ENCODE peak calls at places on chromosomes 16 and 17, in five cellular contexts. One of them, this sample, is unnamed.

GRCh38 chr16:59108374-59108773 is 374.3 kb upstream of the GOT2 start:
- DNase-seq in CD4-positive, alpha-beta T cell: no peak
- DNase-seq in neural progenitor cell: no peak
- DNase-seq in A549: no peak
- DNase-seq in Peyer's patch: no peak
- DNase-seq in this sample: no peak

GRCh38 chr17:63848834-63849689 is 6.6 kb upstream of the SMARCD2 start:
- DNase-seq in CD4-positive, alpha-beta T cell: peak
- DNase-seq in neural progenitor cell: peak
- DNase-seq in A549: peak
- DNase-seq in Peyer's patch: peak
- DNase-seq in this sample: peak

GRCh38 chr16:19994771-19995170 is 78.9 kb downstream of the GPR139 start:
- DNase-seq in CD4-positive, alpha-beta T cell: no peak
- DNase-seq in neural progenitor cell: no peak
- DNase-seq in A549: no peak
- DNase-seq in Peyer's patch: no peak
- DNase-seq in this sample: no peak

GRCh38 chr17:62064791-62065563 is at the start of gene MED13:
- DNase-seq in CD4-positive, alpha-beta T cell: peak
- DNase-seq in neural progenitor cell: peak
- DNase-seq in A549: peak
- DNase-seq in Peyer's patch: peak
- DNase-seq in this sample: peak

GRCh38 chr17:41814195-41814594 is 1.4 kb downstream of the FKBP10 start:
- DNase-seq in CD4-positive, alpha-beta T cell: no peak
- DNase-seq in neural progenitor cell: no peak
- DNase-seq in A549: no peak
- DNase-seq in Peyer's patch: no peak
- DNase-seq in this sample: no peak

GRCh38 chr16:84093879-84094270 is 22.9 kb downstream of the MBTPS1 start:
- DNase-seq in CD4-positive, alpha-beta T cell: no peak
- DNase-seq in neural progenitor cell: no peak
- DNase-seq in A549: no peak
- DNase-seq in Peyer's patch: no peak
- DNase-seq in this sample: no peak

GRCh38 chr17:8022358-8023038 is 16.4 kb upstream of the ALOX15B start:
- DNase-seq in CD4-positive, alpha-beta T cell: no peak
- DNase-seq in neural progenitor cell: no peak
- DNase-seq in A549: no peak
- DNase-seq in Peyer's patch: no peak
- DNase-seq in this sample: no peak

GRCh38 chr17:55687037-55687436 is 35.6 kb downstream of the TMEM100 start:
- DNase-seq in CD4-positive, alpha-beta T cell: no peak
- DNase-seq in neural progenitor cell: no peak
- DNase-seq in A549: no peak
- DNase-seq in Peyer's patch: no peak
- DNase-seq in this sample: no peak

GRCh38 chr17:66441012-66441703 is 138.7 kb downstream of the PRKCA start:
- DNase-seq in CD4-positive, alpha-beta T cell: no peak
- DNase-seq in neural progenitor cell: no peak
- DNase-seq in A549: no peak
- DNase-seq in Peyer's patch: no peak
- DNase-seq in this sample: no peak

GRCh38 chr17:7296189-7296861 is 1.9 kb upstream of the YBX2 start:
- DNase-seq in CD4-positive, alpha-beta T cell: peak
- DNase-seq in neural progenitor cell: peak
- DNase-seq in A549: peak
- DNase-seq in Peyer's patch: peak
- DNase-seq in this sample: peak

GRCh38 chr16:10616744-10617640 is 36.6 kb upstream of the EMP2 start:
- DNase-seq in CD4-positive, alpha-beta T cell: no peak
- DNase-seq in neural progenitor cell: peak
- DNase-seq in A549: no peak
- DNase-seq in Peyer's patch: no peak
- DNase-seq in this sample: no peak

GRCh38 chr17:71163121-71163812 is 957.6 kb upstream of the SOX9 start:
- DNase-seq in CD4-positive, alpha-beta T cell: no peak
- DNase-seq in neural progenitor cell: no peak
- DNase-seq in A549: no peak
- DNase-seq in Peyer's patch: no peak
- DNase-seq in this sample: no peak

GRCh38 chr16:72785886-72786285 is 262.0 kb downstream of the ZFHX3 start:
- DNase-seq in CD4-positive, alpha-beta T cell: no peak
- DNase-seq in neural progenitor cell: no peak
- DNase-seq in A549: no peak
- DNase-seq in Peyer's patch: no peak
- DNase-seq in this sample: no peak

GRCh38 chr17:36723459-36723858 is 122.1 kb downstream of the MRM1 start:
- DNase-seq in CD4-positive, alpha-beta T cell: no peak
- DNase-seq in neural progenitor cell: no peak
- DNase-seq in A549: no peak
- DNase-seq in Peyer's patch: no peak
- DNase-seq in this sample: no peak

GRCh38 chr16:73036074-73036826 is 11.7 kb downstream of the ZFHX3 start:
- DNase-seq in CD4-positive, alpha-beta T cell: no peak
- DNase-seq in neural progenitor cell: peak
- DNase-seq in A549: no peak
- DNase-seq in Peyer's patch: no peak
- DNase-seq in this sample: no peak

GRCh38 chr17:35705705-35706104 is 25.7 kb upstream of the RASL10B start:
- DNase-seq in CD4-positive, alpha-beta T cell: no peak
- DNase-seq in neural progenitor cell: no peak
- DNase-seq in A549: no peak
- DNase-seq in Peyer's patch: no peak
- DNase-seq in this sample: no peak

GRCh38 chr16:26050489-26050888 is 358.7 kb downstream of the HS3ST4 start:
- DNase-seq in CD4-positive, alpha-beta T cell: no peak
- DNase-seq in neural progenitor cell: peak
- DNase-seq in A549: no peak
- DNase-seq in Peyer's patch: no peak
- DNase-seq in this sample: no peak

GRCh38 chr17:75352079-75352569 is 53.4 kb downstream of the GRB2 start:
- DNase-seq in CD4-positive, alpha-beta T cell: no peak
- DNase-seq in neural progenitor cell: peak
- DNase-seq in A549: no peak
- DNase-seq in Peyer's patch: no peak
- DNase-seq in this sample: no peak

GRCh38 chr17:69430488-69430887 is 16.0 kb downstream of the MAP2K6 start:
- DNase-seq in CD4-positive, alpha-beta T cell: no peak
- DNase-seq in neural progenitor cell: no peak
- DNase-seq in A549: no peak
- DNase-seq in Peyer's patch: no peak
- DNase-seq in this sample: no peak

GRCh38 chr17:35726609-35727460 is 4.6 kb upstream of the RASL10B start:
- DNase-seq in CD4-positive, alpha-beta T cell: no peak
- DNase-seq in neural progenitor cell: no peak
- DNase-seq in A549: no peak
- DNase-seq in Peyer's patch: no peak
- DNase-seq in this sample: no peak

GRCh38 chr17:81128774-81129173 is 36.5 kb upstream of the PVALEF start:
- DNase-seq in CD4-positive, alpha-beta T cell: no peak
- DNase-seq in neural progenitor cell: no peak
- DNase-seq in A549: no peak
- DNase-seq in Peyer's patch: no peak
- DNase-seq in this sample: no peak

GRCh38 chr16:1334739-1335138 is 1.3 kb downstream of the BAIAP3 start:
- DNase-seq in CD4-positive, alpha-beta T cell: no peak
- DNase-seq in neural progenitor cell: no peak
- DNase-seq in A549: no peak
- DNase-seq in Peyer's patch: no peak
- DNase-seq in this sample: no peak

GRCh38 chr17:83199500-83200201 is 120.2 kb downstream of the METRNL start:
- DNase-seq in CD4-positive, alpha-beta T cell: no peak
- DNase-seq in neural progenitor cell: no peak
- DNase-seq in A549: no peak
- DNase-seq in Peyer's patch: peak
- DNase-seq in this sample: peak

GRCh38 chr16:82750078-82750477 is 123.3 kb downstream of the CDH13 start:
- DNase-seq in CD4-positive, alpha-beta T cell: no peak
- DNase-seq in neural progenitor cell: no peak
- DNase-seq in A549: no peak
- DNase-seq in Peyer's patch: no peak
- DNase-seq in this sample: no peak

GRCh38 chr16:83328936-83329335 is 478.8 kb upstream of the HSBP1 start:
- DNase-seq in CD4-positive, alpha-beta T cell: no peak
- DNase-seq in neural progenitor cell: no peak
- DNase-seq in A549: no peak
- DNase-seq in Peyer's patch: no peak
- DNase-seq in this sample: no peak

GRCh38 chr16:87411375-87412271 is 19.5 kb downstream of the MAP1LC3B start:
- DNase-seq in CD4-positive, alpha-beta T cell: no peak
- DNase-seq in neural progenitor cell: no peak
- DNase-seq in A549: no peak
- DNase-seq in Peyer's patch: no peak
- DNase-seq in this sample: no peak

GRCh38 chr17:77842906-77843249 is 115.6 kb upstream of the TNRC6C start:
- DNase-seq in CD4-positive, alpha-beta T cell: no peak
- DNase-seq in neural progenitor cell: no peak
- DNase-seq in A549: no peak
- DNase-seq in Peyer's patch: no peak
- DNase-seq in this sample: no peak

GRCh38 chr17:64261422-64262124 is 1.5 kb downstream of the TEX2 start:
- DNase-seq in CD4-positive, alpha-beta T cell: no peak
- DNase-seq in neural progenitor cell: no peak
- DNase-seq in A549: no peak
- DNase-seq in Peyer's patch: no peak
- DNase-seq in this sample: no peak

GRCh38 chr16:57531635-57532220 is 4.6 kb downstream of the CCDC102A start:
- DNase-seq in CD4-positive, alpha-beta T cell: no peak
- DNase-seq in neural progenitor cell: no peak
- DNase-seq in A549: no peak
- DNase-seq in Peyer's patch: no peak
- DNase-seq in this sample: no peak

GRCh38 chr17:35496470-35497290 is 40.8 kb downstream of the SLFN12L start:
- DNase-seq in CD4-positive, alpha-beta T cell: no peak
- DNase-seq in neural progenitor cell: no peak
- DNase-seq in A549: no peak
- DNase-seq in Peyer's patch: no peak
- DNase-seq in this sample: no peak

GRCh38 chr17:61351745-61352407 is 47.8 kb upstream of the TBX2 start:
- DNase-seq in CD4-positive, alpha-beta T cell: no peak
- DNase-seq in neural progenitor cell: no peak
- DNase-seq in A549: no peak
- DNase-seq in Peyer's patch: no peak
- DNase-seq in this sample: no peak

GRCh38 chr17:45131294-45131615 is 1.1 kb downstream of the PLCD3 start:
- DNase-seq in CD4-positive, alpha-beta T cell: no peak
- DNase-seq in neural progenitor cell: no peak
- DNase-seq in A549: no peak
- DNase-seq in Peyer's patch: no peak
- DNase-seq in this sample: no peak
- TF ChIP-seq CTCF in CD4-positive, alpha-beta T cell: no peak
- TF ChIP-seq CTCF in neural progenitor cell: no peak
- TF ChIP-seq CTCF in A549: no peak
- TF ChIP-seq CTCF in Peyer's patch: no peak
- TF ChIP-seq CTCF in this sample: no peak

GRCh38 chr16:15521758-15522509 is 87.5 kb downstream of the BMERB1 start:
- DNase-seq in CD4-positive, alpha-beta T cell: no peak
- DNase-seq in neural progenitor cell: no peak
- DNase-seq in A549: no peak
- DNase-seq in Peyer's patch: no peak
- DNase-seq in this sample: no peak

GRCh38 chr16:15524966-15525365 is 90.6 kb downstream of the BMERB1 start:
- DNase-seq in CD4-positive, alpha-beta T cell: no peak
- DNase-seq in neural progenitor cell: no peak
- DNase-seq in A549: no peak
- DNase-seq in Peyer's patch: no peak
- DNase-seq in this sample: no peak

GRCh38 chr16:15521390-15521757 is 87.0 kb downstream of the BMERB1 start:
- DNase-seq in CD4-positive, alpha-beta T cell: no peak
- DNase-seq in neural progenitor cell: no peak
- DNase-seq in A549: no peak
- DNase-seq in Peyer's patch: no peak
- DNase-seq in this sample: no peak

GRCh38 chr16:15523939-15524338 is 89.6 kb downstream of the BMERB1 start:
- DNase-seq in CD4-positive, alpha-beta T cell: no peak
- DNase-seq in neural progenitor cell: no peak
- DNase-seq in A549: no peak
- DNase-seq in Peyer's patch: no peak
- DNase-seq in this sample: no peak

GRCh38 chr16:15523092-15523541 is 88.7 kb downstream of the BMERB1 start:
- DNase-seq in CD4-positive, alpha-beta T cell: no peak
- DNase-seq in neural progenitor cell: peak
- DNase-seq in A549: no peak
- DNase-seq in Peyer's patch: peak
- DNase-seq in this sample: peak
- TF ChIP-seq CTCF in CD4-positive, alpha-beta T cell: no peak
- TF ChIP-seq CTCF in neural progenitor cell: peak
- TF ChIP-seq CTCF in A549: peak
- TF ChIP-seq CTCF in Peyer's patch: no peak
- TF ChIP-seq CTCF in this sample: peak

GRCh38 chr17:76537288-76537577 is 276 bp downstream of the CYGB start:
- DNase-seq in CD4-positive, alpha-beta T cell: no peak
- DNase-seq in neural progenitor cell: no peak
- DNase-seq in A549: no peak
- DNase-seq in Peyer's patch: no peak
- DNase-seq in this sample: no peak
- TF ChIP-seq CTCF in CD4-positive, alpha-beta T cell: no peak
- TF ChIP-seq CTCF in neural progenitor cell: no peak
- TF ChIP-seq CTCF in A549: no peak
- TF ChIP-seq CTCF in Peyer's patch: no peak
- TF ChIP-seq CTCF in this sample: no peak

GRCh38 chr17:44558349-44559287 is 1.3 kb downstream of the FZD2 start:
- DNase-seq in CD4-positive, alpha-beta T cell: no peak
- DNase-seq in neural progenitor cell: peak
- DNase-seq in A549: no peak
- DNase-seq in Peyer's patch: no peak
- DNase-seq in this sample: no peak

GRCh38 chr17:44557653-44558285 is 485 bp downstream of the FZD2 start:
- DNase-seq in CD4-positive, alpha-beta T cell: no peak
- DNase-seq in neural progenitor cell: peak
- DNase-seq in A549: no peak
- DNase-seq in Peyer's patch: peak
- DNase-seq in this sample: no peak

GRCh38 chr17:44559288-44560249 is 2.3 kb downstream of the FZD2 start:
- DNase-seq in CD4-positive, alpha-beta T cell: no peak
- DNase-seq in neural progenitor cell: no peak
- DNase-seq in A549: no peak
- DNase-seq in Peyer's patch: no peak
- DNase-seq in this sample: no peak

GRCh38 chr17:44564429-44564828 is 7.1 kb downstream of the FZD2 start:
- DNase-seq in CD4-positive, alpha-beta T cell: no peak
- DNase-seq in neural progenitor cell: no peak
- DNase-seq in A549: no peak
- DNase-seq in Peyer's patch: no peak
- DNase-seq in this sample: no peak

DNA sequence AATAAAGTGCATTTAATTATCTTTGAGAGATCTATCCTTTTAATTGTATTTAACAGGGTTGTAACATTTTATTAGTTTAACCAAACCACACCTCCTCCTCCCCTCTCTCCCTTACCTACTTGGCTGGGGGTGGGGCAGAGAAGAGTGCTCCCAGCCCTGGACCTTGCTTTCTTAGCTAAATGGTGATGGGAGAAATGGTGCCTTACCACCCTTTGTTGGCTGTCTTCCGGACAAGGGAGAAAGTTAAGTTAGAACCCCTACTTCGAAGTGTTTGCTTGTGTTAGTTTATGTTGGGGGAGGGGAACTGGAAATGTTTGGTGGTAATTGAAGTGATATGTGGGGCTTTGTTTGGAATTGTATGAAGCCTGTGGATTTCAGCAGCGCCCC is 3.9 kb downstream of the FZD2 start:
- DNase-seq in CD4-positive, alpha-beta T cell: no peak
- DNase-seq in neural progenitor cell: no peak
- DNase-seq in A549: no peak
- DNase-seq in Peyer's patch: no peak
- DNase-seq in this sample: no peak
- TF ChIP-seq CTCF in CD4-positive, alpha-beta T cell: no peak
- TF ChIP-seq CTCF in neural progenitor cell: no peak
- TF ChIP-seq CTCF in A549: no peak
- TF ChIP-seq CTCF in Peyer's patch: no peak
- TF ChIP-seq CTCF in this sample: no peak

This sample was measured in CD14-positive monocyte.